ENCODE peak calls at places on chromosomes 2 and 18, in seven cellular contexts. Q, F, T, W, C, P and D are unnamed samples.

GRCh38 chr2:241609859-241610793 is 26.8 kb downstream of the THAP4 start:
- DNase-seq in Q (peak; percentile 32), F (peak; percentile 80), T (peak; percentile 96), W (peak; percentile 86), C (no peak), P (peak; percentile 80), D (peak; percentile 78)

GRCh38 chr2:150674283-150674682 is 186.8 kb upstream of the RND3 start:
- DNase-seq in Q (no peak), F (no peak), T (no peak), W (no peak), C (no peak), P (no peak), D (no peak)

GRCh38 chr2:106189325-106189724 is 4.8 kb downstream of the UXS1 start:
- DNase-seq in Q (no peak), F (no peak), T (no peak), W (no peak), C (no peak), P (no peak), D (no peak)

GRCh38 chr18:53698907-53699306 is 525.6 kb downstream of the MBD2 start:
- DNase-seq in Q (no peak), F (no peak), T (no peak), W (no peak), C (no peak), P (peak; percentile 14), D (peak; percentile 4)

GRCh38 chr2:60324536-60324935 is 228.9 kb downstream of the BCL11A start:
- DNase-seq in Q (no peak), F (no peak), T (no peak), W (no peak), C (no peak), P (no peak), D (no peak)

GRCh38 chr2:218123986-218124385 is 1.8 kb upstream of the CXCR2 start:
- DNase-seq in Q (no peak), F (no peak), T (no peak), W (no peak), C (no peak), P (no peak), D (no peak)

GRCh38 chr2:10089565-10090183 is 9.5 kb upstream of the CYS1 start:
- DNase-seq in Q (no peak), F (no peak), T (no peak), W (no peak), C (no peak), P (no peak), D (no peak)

GRCh38 chr2:117726747-117727146 is 87.7 kb upstream of the DDX18 start:
- DNase-seq in Q (no peak), F (no peak), T (no peak), W (no peak), C (no peak), P (no peak), D (no peak)

GRCh38 chr2:24842081-24843050 is 49.1 kb downstream of the CENPO start:
- DNase-seq in Q (no peak), F (no peak), T (no peak), W (no peak), C (no peak), P (no peak), D (no peak)

GRCh38 chr18:67639872-67640271 is 123.4 kb upstream of the DSEL start:
- DNase-seq in Q (no peak), F (no peak), T (no peak), W (no peak), C (no peak), P (no peak), D (no peak)

GRCh38 chr2:158443613-158444012 is 12.9 kb downstream of the CCDC148 start:
- DNase-seq in Q (no peak), F (no peak), T (no peak), W (no peak), C (no peak), P (no peak), D (no peak)

GRCh38 chr2:235570966-235571692 is 77.3 kb downstream of the AGAP1 start:
- DNase-seq in Q (no peak), F (no peak), T (no peak), W (no peak), C (no peak), P (no peak), D (no peak)

GRCh38 chr2:235568431-235568830 is 74.6 kb downstream of the AGAP1 start:
- DNase-seq in Q (no peak), F (no peak), T (no peak), W (no peak), C (peak; percentile 50), P (no peak), D (no peak)

GRCh38 chr2:235572592-235572991 is 78.7 kb downstream of the AGAP1 start:
- DNase-seq in Q (no peak), F (no peak), T (no peak), W (no peak), C (no peak), P (no peak), D (no peak)

GRCh38 chr2:235569837-235570236 is 76.0 kb downstream of the AGAP1 start:
- DNase-seq in Q (no peak), F (no peak), T (no peak), W (no peak), C (no peak), P (no peak), D (no peak)

DNA sequence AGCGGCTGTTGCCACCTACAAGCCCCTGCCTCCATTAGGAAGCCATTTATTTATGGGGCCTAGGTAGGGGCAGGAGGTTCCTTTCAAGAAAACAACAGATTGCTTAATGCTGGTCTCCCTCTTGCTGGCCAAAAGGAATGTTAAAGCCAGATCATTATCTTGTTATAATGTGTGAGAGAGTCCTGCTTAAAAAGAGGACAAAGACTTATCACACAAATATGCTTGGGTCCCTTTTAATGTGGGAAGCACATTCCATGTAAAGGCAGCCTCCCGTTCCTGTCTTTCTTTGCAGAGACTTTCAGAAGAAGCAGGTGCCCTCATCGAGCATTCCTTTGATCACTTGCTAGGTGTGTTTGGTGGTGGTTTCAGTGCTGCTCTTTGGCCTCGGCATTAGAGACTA is 76.4 kb downstream of the AGAP1 start:
- DNase-seq in Q (no peak), F (no peak), T (no peak), W (no peak), C (peak; percentile 99), P (no peak), D (no peak)
- H3K27ac ChIP-seq in Q (no peak overlapping the region), F (no peak overlapping the region), T (peak overlapping the region; percentile 37), W (no peak overlapping the region), C (peak overlapping the region; percentile 88), P (no peak overlapping the region), D (no peak overlapping the region)

GRCh38 chr2:237410949-237411635 is 2.9 kb downstream of the COL6A3 start:
- DNase-seq in Q (no peak), F (no peak), T (no peak), W (no peak), C (no peak), P (no peak), D (no peak)

GRCh38 chr2:237412646-237413292 is 1.2 kb downstream of the COL6A3 start:
- DNase-seq in Q (no peak), F (no peak), T (no peak), W (no peak), C (no peak), P (no peak), D (no peak)

GRCh38 chr2:237411683-237412349 is 2.1 kb downstream of the COL6A3 start:
- DNase-seq in Q (no peak), F (no peak), T (no peak), W (no peak), C (no peak), P (no peak), D (no peak)

GRCh38 chr2:237413293-237414055 is 490 bp downstream of the COL6A3 start:
- DNase-seq in Q (no peak), F (no peak), T (no peak), W (no peak), C (no peak), P (no peak), D (no peak)

DNA sequence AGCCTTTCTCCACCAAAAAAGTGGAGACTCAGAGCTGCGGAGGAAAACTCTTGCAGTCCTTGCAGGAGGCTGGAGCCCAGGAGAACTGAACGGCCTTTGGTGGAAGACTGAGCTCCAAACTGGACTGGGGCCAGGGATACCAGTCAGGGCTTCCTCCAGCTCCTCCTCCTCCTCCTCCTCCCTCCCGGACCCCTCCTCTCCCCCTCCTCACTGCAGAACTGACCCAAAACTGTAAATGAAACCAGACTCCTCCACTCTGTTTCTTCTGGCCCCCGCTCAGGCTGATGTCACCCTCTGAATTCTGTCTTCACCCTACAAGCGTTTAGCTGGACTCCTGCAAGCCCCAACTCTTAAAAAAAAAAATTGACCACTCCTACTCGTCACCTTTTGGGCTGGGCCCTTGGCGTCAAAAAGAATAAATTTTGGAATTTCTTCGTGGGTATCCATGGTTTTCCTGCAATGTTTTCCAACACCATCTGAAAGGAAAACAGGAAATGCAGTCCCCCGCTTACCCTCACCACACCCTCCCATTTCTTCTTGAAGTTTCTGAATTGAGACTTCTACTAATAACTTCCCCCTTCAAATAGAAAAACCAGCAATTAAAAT is at the start of gene COL6A3:
- DNase-seq in Q (peak; percentile 96), F (no peak), T (no peak), W (no peak), C (no peak), P (no peak), D (no peak)
- H3K27ac ChIP-seq in Q (peak within 1 kb of the TSS; percentile 94), F (no peak within 1 kb of the TSS), T (peak within 1 kb of the TSS; percentile 73), W (peak within 1 kb of the TSS; percentile 29), C (no peak within 1 kb of the TSS), P (no peak within 1 kb of the TSS), D (no peak within 1 kb of the TSS)

DNA sequence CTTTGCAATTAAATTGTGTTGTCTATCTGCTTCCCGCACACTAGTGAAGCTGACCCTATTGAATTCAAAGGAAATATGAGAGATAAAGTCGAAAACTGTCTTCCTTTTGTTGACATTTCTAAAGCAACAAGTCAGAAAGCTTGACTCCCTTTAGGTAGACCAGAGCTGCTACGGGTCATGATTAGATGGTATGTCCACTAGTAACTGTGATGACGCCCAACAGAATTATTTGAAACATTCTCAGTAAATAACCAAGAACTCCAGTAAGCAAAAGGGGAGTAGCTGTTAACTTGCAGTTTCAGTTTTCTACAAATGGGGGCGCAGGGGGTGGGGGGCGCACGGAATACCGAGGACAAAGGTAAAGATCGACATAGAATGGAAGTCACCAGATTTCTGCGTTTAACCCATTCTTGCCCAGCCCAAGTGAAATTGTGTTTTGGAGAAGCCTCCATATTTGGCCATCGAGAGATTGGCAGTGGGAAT is 56.4 kb downstream of the CRIM1 start:
- DNase-seq in Q (no peak), F (no peak), T (no peak), W (no peak), C (no peak), P (no peak), D (no peak)
- H3K27ac ChIP-seq in Q (no peak overlapping the region), F (no peak overlapping the region), T (peak overlapping the region; percentile 56), W (no peak overlapping the region), C (no peak overlapping the region), P (no peak overlapping the region), D (no peak overlapping the region)

DNA sequence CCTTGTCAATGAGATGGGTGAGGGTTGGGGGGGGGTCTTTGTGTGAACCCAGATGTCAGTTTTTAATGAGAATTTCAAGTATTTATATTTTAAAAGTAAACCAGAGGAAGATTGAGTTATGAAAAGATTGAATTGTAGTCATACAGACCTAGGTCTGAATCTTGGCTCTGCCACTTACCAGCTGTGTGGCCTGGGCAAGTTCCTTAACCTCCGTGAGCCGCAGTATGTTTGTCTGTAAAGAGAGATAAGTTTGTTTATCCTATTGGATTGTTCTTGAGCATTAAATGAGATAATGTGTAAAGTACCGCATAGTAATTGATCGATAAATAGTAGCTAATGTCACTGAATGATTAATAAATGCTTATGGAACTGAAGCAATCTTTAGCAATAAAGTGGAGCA is 63.8 kb downstream of the EML6 start:
- DNase-seq in Q (no peak), F (no peak), T (no peak), W (no peak), C (no peak), P (no peak), D (no peak)
- H3K27ac ChIP-seq in Q (no peak overlapping the region), F (no peak overlapping the region), T (no peak overlapping the region), W (no peak overlapping the region), C (no peak overlapping the region), P (no peak overlapping the region), D (no peak overlapping the region)

GRCh38 chr2:74741076-74741460 is 87.0 kb downstream of the SEMA4F start:
- DNase-seq in Q (no peak), F (no peak), T (no peak), W (no peak), C (no peak), P (peak; percentile 92), D (no peak)
- H3K27ac ChIP-seq in Q (peak overlapping the region; percentile 69), F (no peak overlapping the region), T (no peak overlapping the region), W (no peak overlapping the region), C (peak overlapping the region; percentile 80), P (peak overlapping the region; percentile 99), D (no peak overlapping the region)